ENCODE peak calls at places on chromosome 3, in seven cellular contexts. F is adrenal gland; W is CD8-positive, alpha-beta memory T cell; G is CD4-positive, alpha-beta memory T cell; M is PC-9; Y is A549; D is neural progenitor cell. J is an unnamed sample. For H3K9me3, the result is how much of the 10 kb centered on the place peaks cover.

GRCh38 chr3:16474920-16475319 is 38.6 kb downstream of the RFTN1 start:
- DNase-seq in F (no peak), W (no peak), G (no peak), M (no peak), Y (no peak), D (no peak), J (no peak)

GRCh38 chr3:15654096-15654495 is 52.6 kb downstream of the BTD start:
- DNase-seq in F (no peak), W (no peak), G (no peak), M (no peak), Y (no peak), D (no peak), J (no peak)

GRCh38 chr3:160758929-160759577 is 3.0 kb downstream of the PPM1L start:
- DNase-seq in F (no peak), W (no peak), G (no peak), M (no peak), Y (no peak), D (no peak), J (no peak)

GRCh38 chr3:52194541-52195296 is 3.2 kb upstream of the ALAS1 start:
- DNase-seq in F (peak), W (no peak), G (no peak), M (no peak), Y (no peak), D (no peak), J (no peak)

GRCh38 chr3:16817201-16817600 is 67.6 kb upstream of the PLCL2 start:
- DNase-seq in F (no peak), W (no peak), G (no peak), M (no peak), Y (no peak), D (no peak), J (no peak)

GRCh38 chr3:100030346-100030745 is 84.0 kb downstream of the FILIP1L start:
- DNase-seq in F (no peak), W (no peak), G (no peak), M (no peak), Y (no peak), D (no peak), J (no peak)

GRCh38 chr3:165233521-165234195 is 37.5 kb upstream of the SLITRK3 start:
- DNase-seq in F (no peak), W (no peak), G (no peak), M (no peak), Y (no peak), D (peak), J (no peak)

GRCh38 chr3:127791221-127791913 is 30.9 kb downstream of the MGLL start:
- DNase-seq in F (no peak), W (no peak), G (no peak), M (peak), Y (no peak), D (peak), J (no peak)

GRCh38 chr3:40179016-40179415 is 130.5 kb upstream of the EIF1B start:
- DNase-seq in F (peak), W (peak), G (peak), M (peak), Y (peak), D (peak), J (peak)

GRCh38 chr3:161263057-161263456 is 41.9 kb downstream of the NMD3 start:
- DNase-seq in F (no peak), W (no peak), G (no peak), M (no peak), Y (no peak), D (no peak), J (no peak)

GRCh38 chr3:75781079-75781745 is 4.1 kb downstream of the ZNF717 start:
- DNase-seq in F (no peak), W (no peak), G (no peak), M (no peak), Y (no peak), D (no peak), J (no peak)

GRCh38 chr3:172520332-172520831 is 2.8 kb downstream of the TNFSF10 start:
- DNase-seq in F (no peak), W (no peak), G (no peak), M (no peak), Y (no peak), D (no peak), J (peak)

GRCh38 chr3:25661694-25662455 is 2.8 kb downstream of the TOP2B start:
- DNase-seq in F (no peak), W (no peak), G (no peak), M (no peak), Y (no peak), D (no peak), J (no peak)

GRCh38 chr3:58544546-58544945 is 7.6 kb upstream of the ACOX2 start:
- DNase-seq in F (no peak), W (no peak), G (no peak), M (no peak), Y (no peak), D (no peak), J (no peak)

GRCh38 chr3:79018671-79019136 is 749.1 kb downstream of the ROBO1 start:
- DNase-seq in F (peak), W (no peak), G (no peak), M (peak), Y (peak), D (peak), J (no peak)

GRCh38 chr3:46984591-46985459 is 5.4 kb downstream of the NBEAL2 start:
- DNase-seq in F (no peak), W (no peak), G (no peak), M (no peak), Y (no peak), D (no peak), J (no peak)

GRCh38 chr3:185253645-185254410 is at the start of gene EHHADH:
- DNase-seq in F (peak), W (peak), G (peak), M (peak), Y (peak), D (peak), J (no peak)

GRCh38 chr3:49900491-49901153 is 3.1 kb downstream of the MST1R start:
- DNase-seq in F (peak), W (no peak), G (no peak), M (peak), Y (peak), D (no peak), J (peak)

GRCh38 chr3:38039101-38039898 is at the start of gene DLEC1:
- DNase-seq in F (peak), W (peak), G (peak), M (peak), Y (no peak), D (peak), J (no peak)

GRCh38 chr3:37170097-37170496 is 4.3 kb downstream of the LRRFIP2 start:
- DNase-seq in F (no peak), W (no peak), G (no peak), M (no peak), Y (no peak), D (no peak), J (no peak)

GRCh38 chr3:32794487-32795308 is 23.1 kb upstream of the TRIM71 start:
- DNase-seq in F (no peak), W (no peak), G (no peak), M (no peak), Y (no peak), D (no peak), J (no peak)

GRCh38 chr3:171320721-171321120 is 139.5 kb downstream of the TNIK start:
- DNase-seq in F (no peak), W (no peak), G (no peak), M (no peak), Y (no peak), D (no peak), J (no peak)

GRCh38 chr3:196080997-196081833 is 675 bp downstream of the TFRC start:
- DNase-seq in F (peak), W (peak), G (peak), M (peak), Y (peak), D (peak), J (no peak)

GRCh38 chr3:70989174-70989573 is 594.4 kb downstream of the FOXP1 start:
- DNase-seq in F (no peak), W (no peak), G (no peak), M (no peak), Y (no peak), D (no peak), J (no peak)

GRCh38 chr3:171383206-171384018 is 76.8 kb downstream of the TNIK start:
- DNase-seq in F (no peak), W (no peak), G (no peak), M (no peak), Y (no peak), D (peak), J (no peak)

GRCh38 chr3:187808466-187809291 is 63.4 kb upstream of the BCL6 start:
- DNase-seq in F (no peak), W (no peak), G (no peak), M (peak), Y (no peak), D (peak), J (no peak)

GRCh38 chr3:128068156-128068620 is 16.0 kb downstream of the SEC61A1 start:
- DNase-seq in F (no peak), W (no peak), G (peak), M (peak), Y (peak), D (peak), J (no peak)

GRCh38 chr3:43296565-43296964 is 10.2 kb downstream of the SNRK start:
- DNase-seq in F (no peak), W (peak), G (peak), M (no peak), Y (no peak), D (no peak), J (no peak)

GRCh38 chr3:169400874-169401273 is 262.6 kb downstream of the MECOM start:
- DNase-seq in F (no peak), W (no peak), G (no peak), M (no peak), Y (no peak), D (no peak), J (no peak)

GRCh38 chr3:100073555-100074307 is 40.6 kb downstream of the FILIP1L start:
- DNase-seq in F (no peak), W (no peak), G (peak), M (no peak), Y (no peak), D (peak), J (no peak)

GRCh38 chr3:126751611-126752302 is 47.7 kb downstream of the CHCHD6 start:
- DNase-seq in F (no peak), W (no peak), G (no peak), M (no peak), Y (no peak), D (no peak), J (no peak)

GRCh38 chr3:29384640-29385039 is 103.8 kb downstream of the RBMS3 start:
- DNase-seq in F (no peak), W (no peak), G (no peak), M (no peak), Y (no peak), D (peak), J (no peak)

GRCh38 chr3:194879991-194880939 is 194.6 kb downstream of the FAM43A start:
- DNase-seq in F (no peak), W (no peak), G (no peak), M (no peak), Y (no peak), D (no peak), J (no peak)

DNA sequence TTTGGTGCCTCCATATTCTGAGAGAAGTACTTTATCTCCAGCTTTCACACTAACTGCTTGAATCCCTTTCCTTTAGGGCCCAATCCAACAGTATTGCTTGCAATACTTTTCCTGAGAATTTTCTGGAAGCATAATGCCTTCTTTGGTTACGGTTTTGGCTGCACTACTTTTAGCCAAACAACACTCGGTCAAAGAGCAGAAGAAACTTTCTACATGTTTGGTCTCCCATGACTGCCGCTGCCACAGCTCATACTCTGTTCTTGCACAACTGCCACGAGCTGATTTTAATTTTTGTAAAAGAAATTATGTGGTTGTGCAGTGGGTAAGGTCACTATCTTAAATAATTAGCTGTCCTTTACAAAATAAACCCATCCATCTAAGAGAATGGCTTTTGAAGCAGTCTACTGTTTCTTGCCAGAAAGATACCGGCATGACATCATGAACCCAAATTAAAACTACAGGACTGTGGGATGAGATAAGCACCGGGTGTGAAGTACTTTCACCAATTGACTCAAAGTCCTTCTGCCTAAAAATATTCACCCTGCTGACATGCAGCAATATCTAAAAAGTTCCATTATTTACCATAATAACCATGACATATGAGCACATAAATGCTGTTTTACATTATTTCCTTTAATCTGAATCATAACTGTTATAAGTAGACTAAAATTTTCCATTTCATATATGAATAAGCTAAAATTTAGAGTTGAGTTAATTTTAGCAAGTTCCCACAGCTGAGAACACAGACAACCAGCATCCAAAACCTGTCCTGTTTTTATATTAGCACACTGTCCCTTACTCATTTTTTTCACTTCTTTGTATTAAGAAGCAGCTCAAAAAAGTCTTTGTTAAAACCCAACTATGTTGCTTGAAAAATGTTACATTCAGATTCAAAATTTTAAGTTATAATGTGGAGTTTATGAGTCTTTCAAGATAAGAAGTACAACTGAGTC is 1154.3 kb downstream of the EPHA3 start:
- DNase-seq in F (no peak), W (no peak), G (no peak), M (no peak), Y (no peak), D (no peak), J (no peak)
- H3K9me3 ChIP-seq in F (under half), W (under half), G (under half), M (under half), Y (under half), D (under half), J (under half)

GRCh38 chr3:106827515-106828213 is 549.6 kb upstream of the CCDC54 start:
- DNase-seq in F (no peak), W (no peak), G (no peak), M (no peak), Y (no peak), D (no peak), J (peak)

GRCh38 chr3:106826861-106827311 is 550.4 kb upstream of the CCDC54 start:
- DNase-seq in F (no peak), W (no peak), G (no peak), M (no peak), Y (no peak), D (no peak), J (no peak)

GRCh38 chr3:106829206-106829605 is 548.0 kb upstream of the CCDC54 start:
- DNase-seq in F (no peak), W (no peak), G (no peak), M (no peak), Y (no peak), D (peak), J (no peak)

GRCh38 chr3:106825962-106826605 is 551.2 kb upstream of the CCDC54 start:
- DNase-seq in F (no peak), W (no peak), G (no peak), M (no peak), Y (no peak), D (peak), J (no peak)

GRCh38 chr3:106830334-106830733 is 546.9 kb upstream of the CCDC54 start:
- DNase-seq in F (no peak), W (no peak), G (no peak), M (no peak), Y (no peak), D (no peak), J (no peak)
- H3K9me3 ChIP-seq in F (under half), W (under half), G (under half), M (under half), Y (under half), D (under half), J (under half)

DNA sequence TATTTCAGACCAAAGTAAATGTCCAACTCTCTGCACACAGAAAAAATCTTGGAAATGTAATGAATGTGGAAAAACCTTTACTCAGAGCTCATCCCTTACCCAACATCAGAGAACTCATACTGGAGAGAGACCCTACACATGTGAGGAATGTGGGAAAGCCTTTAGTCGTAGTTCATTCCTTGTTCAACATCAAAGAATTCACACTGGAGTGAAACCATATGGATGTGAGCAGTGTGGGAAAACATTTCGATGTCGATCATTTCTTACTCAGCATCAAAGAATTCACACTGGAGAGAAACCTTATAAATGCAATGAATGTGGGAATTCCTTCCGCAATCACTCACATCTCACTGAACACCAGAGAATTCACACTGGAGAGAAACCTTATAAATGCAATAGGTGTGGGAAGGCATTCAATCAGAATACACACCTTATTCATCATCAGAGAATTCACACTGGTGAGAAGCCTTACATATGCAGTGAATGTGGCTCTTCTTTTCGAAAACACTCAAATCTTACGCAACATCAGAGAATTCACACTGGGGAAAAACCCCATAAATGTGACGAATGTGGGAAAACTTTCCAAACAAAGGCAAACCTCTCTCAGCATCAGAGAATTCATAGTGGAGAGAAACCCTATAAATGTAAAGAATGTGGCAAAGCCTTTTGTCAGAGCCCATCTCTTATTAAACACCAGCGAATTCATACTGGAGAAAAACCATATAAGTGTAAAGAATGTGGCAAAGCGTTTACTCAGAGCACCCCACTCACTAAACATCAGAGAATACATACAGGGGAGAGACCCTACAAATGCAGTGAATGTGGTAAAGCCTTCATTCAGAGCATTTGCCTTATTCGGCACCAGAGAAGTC is 8.0 kb upstream of the ZNF501 start:
- DNase-seq in F (no peak), W (no peak), G (no peak), M (no peak), Y (no peak), D (no peak), J (no peak)
- H3K9me3 ChIP-seq in F (under half), W (half or more), G (half or more), M (half or more), Y (half or more), D (under half), J (under half)

GRCh38 chr3:179495483-179495882 is 44.2 kb upstream of the GNB4 start:
- DNase-seq in F (no peak), W (no peak), G (no peak), M (no peak), Y (no peak), D (no peak), J (no peak)

GRCh38 chr3:179488213-179488612 is 36.9 kb upstream of the GNB4 start:
- DNase-seq in F (no peak), W (no peak), G (no peak), M (no peak), Y (no peak), D (no peak), J (no peak)

GRCh38 chr3:179493260-179493659 is 42.0 kb upstream of the GNB4 start:
- DNase-seq in F (no peak), W (no peak), G (no peak), M (no peak), Y (no peak), D (no peak), J (no peak)
- H3K9me3 ChIP-seq in F (under half), W (under half), G (under half), M (under half), Y (under half), D (under half), J (under half)

GRCh38 chr3:197248341-197248740 is 50.1 kb downstream of the DLG1 start:
- DNase-seq in F (no peak), W (no peak), G (no peak), M (no peak), Y (no peak), D (no peak), J (no peak)
- H3K9me3 ChIP-seq in F (under half), W (under half), G (under half), M (half or more), Y (under half), D (under half), J (under half)

DNA sequence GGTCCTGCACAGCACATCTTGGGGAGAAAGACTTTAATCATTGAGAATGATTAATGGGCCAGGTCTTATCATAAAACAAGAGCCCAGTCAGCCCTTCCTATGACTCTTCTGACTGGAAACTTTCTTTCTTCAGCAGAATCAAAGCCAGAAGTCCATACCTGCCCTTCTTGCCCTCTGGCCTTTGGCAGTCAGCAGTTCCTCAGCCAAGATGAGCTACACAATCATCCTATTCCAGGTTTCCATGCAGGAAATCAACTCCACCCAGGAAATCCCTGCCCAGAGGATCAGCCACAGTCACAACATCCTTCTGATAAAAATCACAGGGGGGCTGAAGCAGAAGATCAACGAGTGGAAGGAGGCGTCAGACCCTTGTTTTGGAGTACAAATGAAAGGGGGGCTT is 26.9 kb downstream of the ZNF589 start:
- DNase-seq in F (no peak), W (no peak), G (no peak), M (no peak), Y (no peak), D (no peak), J (no peak)
- H3K9me3 ChIP-seq in F (under half), W (under half), G (under half), M (under half), Y (under half), D (under half), J (under half)

GRCh38 chr3:147411777-147412176 is 2.6 kb downstream of the ZIC1 start:
- DNase-seq in F (no peak), W (no peak), G (no peak), M (no peak), Y (no peak), D (peak), J (no peak)
- H3K9me3 ChIP-seq in F (under half), W (under half), G (under half), M (under half), Y (under half), D (under half), J (under half)

GRCh38 chr3:136699271-136699828 is 52.8 kb downstream of the STAG1 start:
- DNase-seq in F (no peak), W (no peak), G (no peak), M (no peak), Y (no peak), D (peak), J (no peak)
- H3K9me3 ChIP-seq in F (under half), W (under half), G (under half), M (under half), Y (under half), D (under half), J (under half)

DNA sequence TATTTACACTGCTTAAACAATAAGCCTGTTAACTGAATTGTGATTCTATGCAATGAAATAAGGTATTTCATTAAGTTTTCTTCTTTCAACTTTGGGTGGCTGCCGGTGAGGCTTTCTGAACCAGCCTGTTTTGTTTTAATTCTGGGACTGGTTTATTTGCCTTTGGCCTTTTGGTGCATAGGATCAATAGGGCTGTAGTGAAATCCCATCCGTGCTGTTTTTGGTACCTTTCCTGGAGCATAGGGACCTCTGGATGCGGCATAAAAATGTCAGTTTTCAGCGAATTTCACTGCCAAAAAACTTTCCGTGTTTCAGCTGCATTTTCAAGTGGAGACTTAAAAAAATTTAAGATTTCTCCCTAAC is 514 bp downstream of the PLS1 start:
- DNase-seq in F (no peak), W (no peak), G (no peak), M (no peak), Y (peak), D (no peak), J (no peak)
- H3K9me3 ChIP-seq in F (under half), W (under half), G (under half), M (under half), Y (under half), D (under half), J (under half)

GRCh38 chr3:474828-475227 is 278.3 kb downstream of the CHL1 start:
- DNase-seq in F (no peak), W (no peak), G (no peak), M (no peak), Y (no peak), D (no peak), J (no peak)
- H3K9me3 ChIP-seq in F (under half), W (under half), G (under half), M (under half), Y (under half), D (under half), J (under half)